ENCODE peak calls at places on chromosomes 4 and X, in four cellular contexts. F is fibroblast of villous mesenchyme, S is left lung, Q is MCF 10A. B is an unnamed sample.

GRCh38 chrX:11435568-11435967 is 142.4 kb downstream of the AMELX start:
- DNase-seq in Q (no peak), S (no peak), F (peak; percentile 71), B (no peak)

GRCh38 chr4:88008133-88008621 is 742 bp downstream of the PKD2 start:
- DNase-seq in Q (peak; percentile 58), S (peak; percentile 86), F (peak; percentile 54), B (peak; percentile 48)

GRCh38 chr4:17373666-17374065 is 138.2 kb downstream of the QDPR start:
- DNase-seq in S (no peak), F (no peak), Q (no peak), B (no peak)

GRCh38 chrX:34559325-34559724 is 97.8 kb downstream of the TMEM47 start:
- DNase-seq in S (no peak), Q (peak; percentile 45), F (no peak), B (no peak)

GRCh38 chr4:16029329-16029728 is 54.5 kb downstream of the PROM1 start:
- DNase-seq in Q (no peak), S (no peak), F (peak; percentile 82), B (no peak)

GRCh38 chrX:46627700-46628405 is 54.3 kb downstream of the CHST7 start:
- DNase-seq in Q (no peak), S (no peak), F (no peak), B (no peak)

GRCh38 chrX:136048446-136048845 is 63.2 kb downstream of the SLC9A6 start:
- DNase-seq in Q (no peak), S (no peak), F (peak; percentile 57), B (no peak)

GRCh38 chr4:174686826-174687225 is 142.2 kb downstream of the GLRA3 start:
- DNase-seq in F (no peak), Q (no peak), S (no peak), B (no peak)

GRCh38 chr4:81724925-81725329 is 253.2 kb upstream of the RASGEF1B start:
- DNase-seq in S (no peak), F (peak; percentile 1), Q (peak; percentile 17), B (peak; percentile 73)

GRCh38 chr4:7627251-7628250 is 192.8 kb upstream of the PSAPL1 start:
- DNase-seq in S (no peak), Q (no peak), F (no peak), B (no peak)

GRCh38 chr4:59553739-59554126 is 1646.4 kb upstream of the ADGRL3 start:
- DNase-seq in F (peak; percentile 13), Q (peak; percentile 43), S (no peak), B (no peak)

GRCh38 chrX:140050906-140051305 is 85.6 kb upstream of the CXorf66 start:
- DNase-seq in Q (peak; percentile 35), S (no peak), F (peak; percentile 3), B (no peak)

GRCh38 chr4:124713213-124713592 is 671 bp upstream of the ANKRD50 start:
- DNase-seq in S (peak; percentile 82), F (peak; percentile 74), Q (peak; percentile 76), B (peak; percentile 77)

GRCh38 chr4:126679303-126679702 is 953.5 kb upstream of the INTU start:
- DNase-seq in Q (no peak), F (no peak), S (no peak), B (no peak)

GRCh38 chrX:22134681-22135080 is 102.6 kb downstream of the PHEX start:
- DNase-seq in Q (peak; percentile 85), S (no peak), F (peak; percentile 63), B (no peak)

GRCh38 chrX:67544281-67544680 is 460 bp downstream of the AR start:
- DNase-seq in S (peak; percentile 41), F (no peak), Q (no peak), B (peak; percentile 34)

DNA sequence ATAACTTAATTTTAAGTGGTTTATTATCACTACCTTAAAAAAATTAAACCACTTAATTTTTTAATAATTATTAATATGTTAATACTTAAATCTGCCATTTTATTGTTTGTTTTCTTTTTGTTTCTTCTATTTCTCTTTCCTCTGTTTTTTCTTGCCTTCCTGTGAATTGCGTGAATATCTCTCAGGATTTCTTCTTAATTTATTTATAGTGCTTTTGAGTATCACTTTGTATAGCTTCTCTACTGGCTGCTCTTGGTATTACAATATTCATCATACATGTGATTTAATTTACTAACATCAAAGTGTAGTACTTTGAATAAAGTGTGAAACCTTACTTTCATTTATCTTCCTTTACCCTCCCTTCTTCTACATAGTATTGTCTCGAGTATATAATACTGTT is 349.5 kb upstream of the CPXCR1 start:
- DNase-seq in S (no peak), F (no peak), Q (no peak), B (no peak)
- TF ChIP-seq CTCF in S (no peak), F (no peak), Q (peak; percentile 12), B (no peak)

DNA sequence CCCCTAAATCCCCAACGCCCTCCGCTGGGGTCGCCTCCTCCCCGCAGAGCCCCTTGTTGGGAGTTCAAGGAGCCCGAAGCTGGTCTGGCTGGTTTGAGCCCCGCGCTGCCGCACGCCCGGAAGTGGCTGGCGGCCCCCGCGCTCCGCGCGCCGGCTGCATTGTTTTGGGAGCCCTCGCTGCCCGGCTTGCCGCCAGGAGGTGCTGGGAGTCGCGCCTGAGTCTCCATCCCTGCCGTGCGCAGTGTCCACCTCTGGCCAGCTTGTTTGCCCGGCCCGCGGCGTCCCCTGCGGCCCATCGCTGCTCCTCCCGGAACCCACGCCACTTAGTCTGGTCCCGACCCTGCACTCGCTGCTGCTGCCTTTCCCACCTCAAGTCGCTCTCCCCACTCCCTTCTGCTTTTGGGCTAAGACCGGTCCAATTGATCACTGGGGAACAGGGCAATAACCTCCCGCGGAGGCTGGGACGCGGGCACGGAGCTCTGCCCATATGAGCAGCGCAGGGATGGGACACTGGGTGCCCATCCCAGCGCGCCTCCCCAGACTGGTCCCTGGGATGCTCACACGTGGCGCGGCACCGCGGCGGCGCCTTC is 2.2 kb upstream of the SFRP2 start:
- DNase-seq in Q (no peak), S (peak; percentile 85), F (no peak), B (peak; percentile 53)
- TF ChIP-seq CTCF in Q (no peak), S (no peak), F (peak; percentile 7), B (no peak)

GRCh38 chr4:141669501-141669900 is 33.1 kb downstream of the IL15 start:
- DNase-seq in Q (no peak), S (no peak), F (no peak), B (no peak)
- TF ChIP-seq CTCF in Q (no peak), S (no peak), F (no peak), B (no peak)

DNA sequence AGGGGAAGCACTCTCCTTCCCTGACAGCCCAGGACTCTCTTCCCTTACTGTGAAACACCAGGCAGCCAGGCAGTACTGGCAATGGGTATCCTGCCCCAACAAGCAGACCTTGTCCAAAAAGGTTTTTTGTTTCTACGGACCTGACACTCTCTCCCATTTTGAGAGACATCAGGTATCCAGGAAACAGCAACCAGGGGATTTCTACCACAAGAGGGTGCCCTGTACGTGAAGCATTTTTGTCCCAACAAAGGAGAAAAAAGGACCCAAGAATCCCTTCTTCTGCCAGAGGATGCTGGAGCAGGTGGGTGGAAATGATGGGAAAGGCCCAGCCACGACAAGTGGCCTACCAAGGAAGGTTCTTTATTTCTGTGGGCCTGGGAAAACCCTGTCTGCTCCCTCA is 65.7 kb upstream of the FGF13 start:
- DNase-seq in S (no peak), F (no peak), Q (no peak), B (no peak)
- TF ChIP-seq CTCF in S (no peak), F (no peak), Q (no peak), B (no peak)

GRCh38 chr4:26058537-26058936 is 144.5 kb downstream of the SMIM20 start:
- DNase-seq in S (no peak), F (no peak), Q (peak; percentile 85), B (no peak)

GRCh38 chr4:26056406-26056805 is 142.4 kb downstream of the SMIM20 start:
- DNase-seq in F (no peak), Q (no peak), S (no peak), B (no peak)

GRCh38 chr4:26052663-26053534 is 138.9 kb downstream of the SMIM20 start:
- DNase-seq in Q (no peak), S (no peak), F (no peak), B (no peak)

GRCh38 chr4:26059391-26060154 is 145.6 kb downstream of the SMIM20 start:
- DNase-seq in Q (no peak), S (no peak), F (no peak), B (no peak)

DNA sequence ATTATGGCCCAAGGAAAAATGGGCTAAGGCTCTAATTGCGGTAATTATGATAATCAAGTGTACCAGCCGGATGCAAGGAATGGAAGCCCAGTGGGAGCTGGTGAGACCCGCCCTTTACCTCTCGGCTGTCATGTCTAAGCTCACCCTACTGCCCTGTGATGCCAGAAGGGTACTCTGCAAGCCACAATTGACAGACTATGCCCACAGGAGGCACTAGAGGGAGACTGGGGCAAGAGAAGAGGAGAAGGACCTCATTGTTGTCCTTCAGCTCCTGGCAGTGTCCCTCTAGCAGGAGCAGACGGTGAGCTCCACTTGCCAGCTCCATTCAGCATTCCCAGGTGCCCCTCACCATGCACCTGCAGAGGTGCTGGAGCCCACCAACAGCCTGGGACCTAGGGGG is 141.8 kb downstream of the SMIM20 start:
- DNase-seq in S (no peak), F (no peak), Q (no peak), B (no peak)
- TF ChIP-seq CTCF in S (no peak), F (no peak), Q (no peak), B (no peak)

GRCh38 chrX:118644378-118644777 is 83.0 kb upstream of the IL13RA1 start:
- DNase-seq in F (peak; percentile 46), S (no peak), Q (peak; percentile 50), B (no peak)
- TF ChIP-seq CTCF in F (peak; percentile 37), S (no peak), Q (peak; percentile 47), B (peak; percentile 44)

B was measured in lower lobe of right lung.